ENCODE peak calls at places on chromosomes 6 and 20, in seven cellular contexts. D is MV-4-11; Y is stimulated activated CD4-positive, alpha-beta T cell treated with anti-CD3 and anti-CD28 coated beads, Interleukin-15, amount 100 ng/mL, for 1 hour; P is NCI-H1092; I is LoVo; M is lower leg skin; T is ovary. Q is an unnamed sample.

GRCh38 chr6:143449731-143450452 is 603 bp downstream of the ADAT2 start:
- DNase-seq in D (peak), Y (peak), P (no peak), I (peak), M (peak), T (no peak), Q (peak)

GRCh38 chr6:37714836-37715425 is 17.2 kb upstream of the MDGA1 start:
- DNase-seq in D (no peak), Y (no peak), P (no peak), I (no peak), M (no peak), T (no peak), Q (no peak)

GRCh38 chr20:62824476-62825287 is 7.8 kb downstream of the COL9A3 start:
- DNase-seq in D (peak), Y (peak), P (peak), I (peak), M (no peak), T (peak), Q (no peak)

GRCh38 chr6:100944644-100945043 is 63.5 kb upstream of the ASCC3 start:
- DNase-seq in D (no peak), Y (no peak), P (no peak), I (peak), M (no peak), T (no peak), Q (no peak)

GRCh38 chr20:62485062-62485700 is 9.4 kb upstream of the GATA5 start:
- DNase-seq in D (no peak), Y (no peak), P (no peak), I (no peak), M (no peak), T (no peak), Q (no peak)

GRCh38 chr6:156718647-156719394 is 58.4 kb upstream of the ARID1B start:
- DNase-seq in D (peak), Y (no peak), P (no peak), I (no peak), M (peak), T (peak), Q (no peak)

GRCh38 chr6:63441266-63441956 is 121.6 kb upstream of the LGSN start:
- DNase-seq in D (no peak), Y (no peak), P (peak), I (no peak), M (no peak), T (no peak), Q (no peak)

GRCh38 chr20:62246872-62247652 is 8.7 kb downstream of the OSBPL2 start:
- DNase-seq in D (no peak), Y (no peak), P (no peak), I (no peak), M (no peak), T (no peak), Q (no peak)

GRCh38 chr20:52150440-52151258 is 40.9 kb downstream of the ZFP64 start:
- DNase-seq in D (peak), Y (no peak), P (peak), I (peak), M (no peak), T (no peak), Q (no peak)

Q was measured in GF-D8.